ENCODE peak calls at places on chromosomes 5 and 9, in nine cellular contexts. K is astrocyte; Y is IMR-90; V is BE2C; X is mesenchymal stem cell; U is Peyer's patch; D is effector memory CD4-positive, alpha-beta T cell; H is SJSA1; E is SK-N-MC. T is an unnamed sample. For H3K9me3, the result is how much of the 10 kb centered on the place peaks cover.

GRCh38 chr5:79729686-79730085 is 40.0 kb downstream of the CMYA5 start:
- DNase-seq in U (no peak), D (no peak), K (no peak), E (no peak), Y (no peak), H (no peak), X (no peak), V (no peak), T (no peak)

GRCh38 chr5:179327026-179327735 is 18.1 kb downstream of the ADAMTS2 start:
- DNase-seq in K (no peak), U (no peak), X (no peak), D (no peak), H (no peak), V (no peak), E (no peak), Y (no peak), T (no peak)

GRCh38 chr9:73143606-73144328 is 7.9 kb upstream of the ANXA1 start:
- DNase-seq in U (no peak), Y (peak), K (peak), E (peak), D (no peak), H (peak), X (peak), V (no peak), T (no peak)

GRCh38 chr5:173750538-173751265 is 134.3 kb upstream of the BOD1 start:
- DNase-seq in X (no peak), H (no peak), U (no peak), D (no peak), K (no peak), V (no peak), E (no peak), Y (no peak), T (no peak)

GRCh38 chr9:3238241-3238640 is 287.6 kb downstream of the RFX3 start:
- DNase-seq in Y (peak), U (no peak), X (no peak), V (no peak), K (no peak), H (no peak), E (no peak), D (no peak), T (no peak)

GRCh38 chr5:159022178-159022556 is 77.5 kb downstream of the EBF1 start:
- DNase-seq in U (no peak), E (no peak), H (no peak), Y (peak), D (no peak), V (peak), X (peak), K (peak), T (no peak)

GRCh38 chr5:96088676-96089075 is 127.0 kb upstream of the ELL2 start:
- DNase-seq in U (no peak), D (no peak), K (no peak), X (no peak), H (no peak), V (no peak), Y (no peak), E (no peak), T (no peak)

GRCh38 chr5:129094087-129094923 is at the start of gene ISOC1:
- DNase-seq in Y (peak), E (no peak), D (peak), V (peak), K (peak), X (peak), U (peak), H (peak), T (peak)

GRCh38 chr9:125637264-125637663 is 69.7 kb downstream of the MAPKAP1 start:
- DNase-seq in V (no peak), X (no peak), H (no peak), U (no peak), Y (no peak), D (no peak), E (no peak), K (no peak), T (no peak)

GRCh38 chr9:65420771-65421170 is 135.8 kb upstream of the FOXD4L5 start:
- DNase-seq in E (no peak), U (no peak), H (no peak), D (no peak), K (no peak), Y (no peak), V (no peak), X (no peak), T (no peak)
- H3K9me3 ChIP-seq in E (under half), U (under half), H (under half), D (under half), K (under half), Y (under half), V (under half), X (under half), T (under half)

GRCh38 chr5:175146733-175147132 is 297.2 kb downstream of the DRD1 start:
- DNase-seq in U (no peak), V (no peak), K (no peak), H (no peak), E (no peak), D (no peak), Y (no peak), X (no peak), T (no peak)
- H3K9me3 ChIP-seq in U (under half), V (under half), K (under half), H (under half), E (under half), D (under half), Y (under half), X (under half), T (under half)

GRCh38 chr9:72041369-72041768 is 19.0 kb downstream of the C9orf57 start:
- DNase-seq in Y (no peak), E (no peak), U (no peak), K (no peak), V (no peak), H (no peak), D (no peak), X (no peak), T (no peak)
- H3K9me3 ChIP-seq in Y (under half), E (under half), U (under half), K (under half), V (under half), H (under half), D (under half), X (under half), T (under half)

GRCh38 chr5:140806834-140807775 is at the start of gene PCDHA4:
- DNase-seq in X (peak), H (peak), K (no peak), E (peak), V (no peak), U (no peak), Y (no peak), D (no peak), T (no peak)
- H3K9me3 ChIP-seq in X (half or more), H (under half), K (under half), E (under half), V (under half), U (under half), Y (under half), D (under half), T (under half)

GRCh38 chr5:85476617-85477016 is 1091.9 kb upstream of the EDIL3 start:
- DNase-seq in U (no peak), E (no peak), D (no peak), Y (no peak), H (no peak), V (no peak), K (no peak), X (no peak), T (no peak)

GRCh38 chr5:85472749-85473148 is 1088.1 kb upstream of the EDIL3 start:
- DNase-seq in Y (no peak), D (no peak), V (no peak), E (no peak), U (no peak), K (no peak), X (no peak), H (no peak), T (no peak)
- H3K9me3 ChIP-seq in Y (under half), D (under half), V (under half), E (under half), U (under half), K (under half), X (under half), H (under half), T (under half)

T was measured in T-helper 17 cell.